ENCODE peak calls at places on chromosomes 1 and 21, in seven cellular contexts. Q is colonic mucosa, T is type B pancreatic cell, W is cardiac fibroblast, B is HFFc6, V is brain microvascular endothelial cell, L is H1. U is an unnamed sample.

GRCh38 chr1:25004355-25004754 is 74.3 kb upstream of the RUNX3 start:
- DNase-seq in V (no peak), B (no peak), Q (no peak), T (no peak), W (no peak), L (no peak), U (no peak)

GRCh38 chr1:197798492-197798891 is 23.2 kb upstream of the DENND1B start:
- DNase-seq in Q (no peak), L (no peak), B (no peak), V (no peak), W (no peak), T (no peak), U (no peak)

GRCh38 chr21:41369105-41369914 is 7.5 kb downstream of the MX2 start:
- DNase-seq in V (no peak), L (no peak), W (peak), B (no peak), T (no peak), Q (no peak), U (no peak)

GRCh38 chr1:4132525-4133308 is 232.6 kb upstream of the C1orf174 start:
- DNase-seq in B (no peak), V (no peak), T (no peak), Q (no peak), L (no peak), W (no peak), U (no peak)

GRCh38 chr1:226634156-226634588 is 85.6 kb downstream of the STUM start:
- DNase-seq in B (peak), T (no peak), Q (peak), L (peak), W (peak), V (peak), U (peak)

GRCh38 chr1:201795066-201795465 is 33.9 kb upstream of the IPO9 start:
- DNase-seq in Q (no peak), W (peak), T (no peak), L (no peak), B (peak), V (peak), U (no peak)

GRCh38 chr1:223338811-223339746 is 24.9 kb downstream of the SUSD4 start:
- DNase-seq in Q (no peak), T (peak), W (no peak), L (no peak), V (no peak), B (no peak), U (no peak)

GRCh38 chr1:24957016-24957807 is 27.1 kb upstream of the RUNX3 start:
- DNase-seq in B (no peak), L (no peak), W (no peak), Q (no peak), T (no peak), V (no peak), U (no peak)

GRCh38 chr1:27301582-27302199 is 20.3 kb upstream of the TMEM222 start:
- DNase-seq in B (no peak), Q (no peak), T (no peak), L (no peak), V (no peak), W (no peak), U (no peak)

GRCh38 chr1:204721378-204722041 is 36.0 kb upstream of the LRRN2 start:
- DNase-seq in Q (no peak), W (no peak), T (peak), L (no peak), V (no peak), B (no peak), U (no peak)

GRCh38 chr1:114088392-114089299 is 65.0 kb downstream of the SYT6 start:
- DNase-seq in Q (no peak), B (no peak), L (no peak), T (no peak), W (no peak), V (no peak), U (no peak)

GRCh38 chr1:15323989-15324866 is 77.2 kb downstream of the FHAD1 start:
- DNase-seq in V (no peak), L (no peak), B (no peak), T (no peak), W (no peak), Q (no peak), U (no peak)

GRCh38 chr1:67052741-67053534 is 1.0 kb downstream of the SLC35D1 start:
- DNase-seq in L (no peak), B (peak), T (peak), V (peak), Q (peak), W (peak), U (no peak)

GRCh38 chr1:229784834-229785233 is 158.8 kb downstream of the URB2 start:
- DNase-seq in V (no peak), Q (peak), L (no peak), B (no peak), W (no peak), T (no peak), U (no peak)

GRCh38 chr1:246161626-246162025 is 345.5 kb downstream of the SMYD3 start:
- DNase-seq in L (no peak), Q (no peak), T (no peak), V (peak), W (peak), B (peak), U (no peak)

GRCh38 chr1:89311757-89312156 is 39.1 kb upstream of the GBP5 start:
- DNase-seq in Q (no peak), B (no peak), L (peak), W (no peak), V (no peak), T (no peak), U (no peak)

GRCh38 chr1:58251415-58252073 is 295.0 kb downstream of the OMA1 start:
- DNase-seq in Q (no peak), V (no peak), W (no peak), T (no peak), B (peak), L (no peak), U (no peak)

GRCh38 chr1:50620680-50621329 is 197.6 kb upstream of the DMRTA2 start:
- DNase-seq in B (no peak), L (peak), Q (peak), W (peak), V (no peak), T (no peak), U (no peak)

GRCh38 chr1:17494114-17494729 is 45.3 kb upstream of the ARHGEF10L start:
- DNase-seq in V (peak), L (peak), W (peak), T (peak), Q (peak), B (peak), U (peak)

GRCh38 chr1:37657620-37658412 is 23.1 kb upstream of the RSPO1 start:
- DNase-seq in W (no peak), L (no peak), T (no peak), B (no peak), Q (no peak), V (no peak), U (no peak)

GRCh38 chr1:97160796-97161195 is 439.2 kb downstream of the PTBP2 start:
- DNase-seq in Q (no peak), V (no peak), B (no peak), W (peak), T (no peak), L (no peak), U (no peak)

GRCh38 chr1:33455537-33456301 is 16.7 kb upstream of the ZSCAN20 start:
- DNase-seq in W (peak), T (no peak), L (no peak), V (peak), Q (peak), B (peak), U (no peak)

GRCh38 chr1:20481158-20481617 is 4.8 kb downstream of the CAMK2N1 start:
- DNase-seq in V (no peak), L (no peak), B (no peak), T (no peak), Q (peak), W (no peak), U (no peak)

GRCh38 chr1:2853711-2854110 is 52.2 kb upstream of the TTC34 start:
- DNase-seq in B (no peak), Q (no peak), L (no peak), T (no peak), V (no peak), W (no peak), U (no peak)

GRCh38 chr1:175863291-175864050 is 120.1 kb upstream of the TNR start:
- DNase-seq in L (no peak), Q (no peak), V (no peak), B (no peak), W (no peak), T (no peak), U (no peak)

GRCh38 chr1:53557830-53558784 is 98.9 kb downstream of the DMRTB1 start:
- DNase-seq in L (no peak), B (no peak), W (no peak), Q (no peak), V (no peak), T (no peak), U (no peak)

GRCh38 chr1:26706315-26706714 is 10.5 kb downstream of the ARID1A start:
- DNase-seq in L (no peak), W (no peak), B (no peak), Q (peak), V (no peak), T (no peak), U (peak)

GRCh38 chr1:71049951-71050598 is 2.5 kb upstream of the PTGER3 start:
- DNase-seq in L (no peak), V (peak), T (no peak), B (peak), W (peak), Q (peak), U (no peak)

GRCh38 chr1:111656093-111657017 is 36.8 kb downstream of the RAP1A start:
- DNase-seq in Q (peak), L (no peak), V (peak), T (no peak), B (peak), W (peak), U (no peak)

GRCh38 chr1:161096015-161096414 is 2.1 kb upstream of the KLHDC9 start:
- DNase-seq in W (no peak), T (no peak), V (no peak), B (no peak), Q (no peak), L (no peak), U (no peak)

GRCh38 chr1:161099090-161099802 is 1.1 kb downstream of the KLHDC9 start:
- DNase-seq in T (no peak), Q (no peak), V (no peak), L (no peak), B (no peak), W (no peak), U (no peak)

GRCh38 chr1:161096514-161096913 is 1.6 kb upstream of the KLHDC9 start:
- DNase-seq in V (no peak), W (peak), B (no peak), Q (no peak), T (no peak), L (no peak), U (no peak)

GRCh38 chr1:161100534-161100933 is 2.4 kb downstream of the KLHDC9 start:
- DNase-seq in W (no peak), B (no peak), Q (no peak), L (no peak), T (no peak), V (no peak), U (no peak)

DNA sequence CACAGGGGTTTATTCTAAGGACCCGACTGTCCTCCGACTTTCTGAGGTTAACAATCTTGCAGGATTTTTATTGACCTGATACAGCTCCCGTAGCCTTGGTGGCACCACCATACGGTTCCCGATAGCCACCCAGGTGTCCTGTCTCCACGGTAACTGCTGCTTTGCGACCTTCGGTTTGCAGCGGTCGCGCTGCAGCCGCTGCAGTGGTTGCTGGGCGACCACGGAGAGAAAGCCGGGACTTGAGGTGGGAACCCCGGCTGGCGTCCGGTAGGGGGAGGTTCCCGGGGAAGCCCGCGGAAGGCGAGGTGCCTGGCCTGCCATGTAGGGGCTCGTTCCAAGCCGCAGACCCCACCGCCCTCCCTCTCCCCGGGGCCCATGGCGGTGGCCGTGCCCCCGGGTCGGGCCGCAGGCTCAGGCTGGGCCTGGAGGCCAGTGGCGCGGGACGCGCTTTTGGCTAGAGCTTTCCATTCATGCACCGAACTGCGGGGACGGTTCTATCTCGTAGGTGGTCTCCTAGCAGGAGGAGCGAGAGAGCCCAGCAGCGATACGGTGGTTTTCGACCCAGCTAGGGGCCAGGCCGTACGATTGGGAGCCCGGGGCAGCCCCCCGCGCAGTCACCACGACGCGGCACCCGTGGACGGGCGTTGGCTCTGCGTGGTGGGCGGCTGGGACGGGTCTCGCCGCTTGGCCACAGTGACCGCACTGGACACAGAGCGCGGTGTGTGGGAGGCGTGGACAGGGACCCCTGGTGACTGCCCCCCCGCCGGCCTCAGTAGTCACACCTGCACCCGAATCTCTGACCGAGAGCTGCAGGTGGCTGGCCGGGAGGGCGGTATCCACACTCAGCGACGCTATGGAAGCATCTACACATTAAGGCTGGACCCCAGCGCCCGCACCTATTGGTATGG is at the start of gene KLHDC9:
- DNase-seq in W (peak), V (peak), L (peak), T (peak), Q (peak), B (peak), U (peak)
- TF ChIP-seq CTCF in W (no peak), V (peak), L (no peak), T (no peak), Q (no peak), B (no peak), U (no peak)

GRCh38 chr1:35340519-35340918 is 72.0 kb downstream of the ZMYM4 start:
- DNase-seq in W (no peak), B (no peak), L (no peak), T (no peak), V (no peak), Q (no peak), U (no peak)

GRCh38 chr1:35350872-35351271 is 82.4 kb downstream of the ZMYM4 start:
- DNase-seq in V (no peak), L (no peak), B (no peak), W (no peak), T (no peak), Q (no peak), U (no peak)

GRCh38 chr1:35345439-35345981 is 77.0 kb downstream of the ZMYM4 start:
- DNase-seq in V (no peak), T (no peak), W (peak), Q (no peak), L (no peak), B (no peak), U (no peak)
- TF ChIP-seq CTCF in V (no peak), T (peak), W (no peak), Q (no peak), L (peak), B (no peak), U (no peak)

DNA sequence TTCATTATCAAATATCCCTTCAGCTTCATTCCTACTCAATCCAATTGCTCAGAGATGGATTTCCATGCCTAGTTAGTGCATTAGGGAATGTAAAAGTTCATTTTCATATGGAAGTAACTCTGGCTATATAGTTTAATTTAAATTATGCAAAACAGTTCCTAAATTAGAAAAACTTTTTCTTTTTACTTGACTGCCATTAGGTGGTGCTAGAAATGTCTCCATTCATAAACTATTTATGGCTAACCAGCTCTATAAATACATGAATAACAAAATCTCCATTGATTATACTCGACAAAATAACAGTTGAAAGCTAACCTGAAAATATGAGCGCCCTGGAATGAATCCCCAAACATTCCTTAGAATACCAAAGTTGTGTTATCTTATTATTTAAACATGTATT is 311.4 kb downstream of the USH2A start:
- DNase-seq in B (peak), Q (no peak), L (no peak), T (no peak), V (no peak), W (peak), U (no peak)
- TF ChIP-seq CTCF in B (peak), Q (no peak), L (no peak), T (peak), V (peak), W (no peak), U (peak)

GRCh38 chr1:152003846-152004442 is 10.3 kb upstream of the S100A10 start:
- DNase-seq in V (no peak), B (peak), Q (no peak), L (no peak), W (no peak), T (no peak), U (no peak)
- TF ChIP-seq CTCF in V (peak), B (peak), Q (no peak), L (peak), W (no peak), T (peak), U (no peak)

GRCh38 chr1:219990782-219991510 is 55.4 kb downstream of the EPRS1 start:
- DNase-seq in W (peak), T (no peak), L (no peak), Q (no peak), V (no peak), B (peak), U (no peak)
- TF ChIP-seq CTCF in W (peak), T (peak), L (no peak), Q (peak), V (peak), B (peak), U (peak)

GRCh38 chr1:117216718-117217117 is 6.0 kb upstream of the VTCN1 start:
- DNase-seq in T (no peak), V (no peak), B (no peak), W (no peak), L (no peak), Q (no peak), U (peak)

GRCh38 chr1:117215019-117215418 is 4.3 kb upstream of the VTCN1 start:
- DNase-seq in W (no peak), B (no peak), L (no peak), Q (no peak), T (no peak), V (no peak), U (no peak)

GRCh38 chr1:117210831-117211261 is at the start of gene VTCN1:
- DNase-seq in W (no peak), Q (no peak), V (no peak), B (no peak), T (no peak), L (no peak), U (peak)

GRCh38 chr1:117213046-117213445 is 2.3 kb upstream of the VTCN1 start:
- DNase-seq in B (no peak), Q (no peak), V (no peak), L (no peak), W (no peak), T (no peak), U (peak)

DNA sequence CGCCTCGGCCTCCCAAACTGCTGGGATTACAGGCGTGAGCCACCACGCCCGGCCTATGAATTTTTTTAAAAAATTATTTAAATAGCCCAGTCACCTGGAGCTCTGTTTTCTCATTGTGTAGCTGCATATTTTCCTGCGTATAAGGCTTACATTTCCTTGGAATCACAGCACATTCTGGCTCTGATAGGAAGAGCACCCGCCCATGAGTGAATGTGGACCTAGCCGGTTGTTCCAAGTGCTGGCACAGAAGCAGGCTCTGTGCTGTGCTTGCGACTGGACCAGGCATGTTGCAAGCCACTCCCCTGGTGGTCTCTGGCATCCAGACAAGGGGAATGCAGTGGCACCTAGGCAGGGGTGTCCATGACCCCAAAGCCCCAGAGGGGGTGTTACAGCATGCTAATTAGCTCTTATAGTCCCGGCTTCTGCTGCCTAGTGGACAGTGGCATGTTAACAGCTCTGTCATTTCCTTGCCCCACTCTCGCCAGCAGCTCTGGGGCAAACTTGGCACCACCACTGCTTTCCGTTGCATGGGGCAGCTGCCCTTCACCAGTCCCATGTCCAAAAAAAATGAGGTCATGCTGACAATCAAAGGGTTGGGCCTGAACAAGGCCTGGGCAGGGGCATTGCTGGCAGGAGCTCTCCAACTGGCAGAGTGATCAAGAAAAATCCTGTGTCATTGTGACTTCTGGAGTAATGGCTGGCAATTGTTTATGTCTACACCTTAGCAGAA is 5.2 kb upstream of the VTCN1 start:
- DNase-seq in Q (no peak), V (no peak), L (no peak), W (no peak), T (no peak), B (no peak), U (peak)
- TF ChIP-seq CTCF in Q (no peak), V (no peak), L (no peak), W (no peak), T (no peak), B (no peak), U (no peak)

DNA sequence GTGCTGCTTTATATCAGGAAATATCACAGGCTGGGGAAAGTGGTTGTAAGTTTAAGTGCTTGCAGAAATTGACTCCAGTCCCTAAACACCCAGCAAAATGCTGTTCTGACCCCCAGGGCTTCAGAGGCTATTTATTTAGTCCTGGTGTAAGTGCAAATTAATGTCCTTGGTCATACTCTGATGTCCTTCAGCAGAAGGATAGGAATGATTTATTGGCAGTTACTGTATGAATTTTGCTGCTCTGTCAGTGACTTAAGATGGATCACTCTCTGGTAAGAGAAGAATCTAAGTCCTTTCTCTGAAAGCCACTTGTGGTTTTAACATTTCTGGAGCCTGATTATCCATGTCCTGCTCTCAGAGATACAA is 21.9 kb downstream of the FAM20B start:
- DNase-seq in L (no peak), Q (no peak), W (no peak), T (no peak), B (no peak), V (no peak), U (no peak)
- TF ChIP-seq CTCF in L (no peak), Q (no peak), W (no peak), T (no peak), B (no peak), V (no peak), U (no peak)

GRCh38 chr1:95096218-95096841 is 20.8 kb upstream of the TLCD4 start:
- DNase-seq in W (no peak), V (no peak), Q (no peak), B (no peak), L (no peak), T (no peak), U (no peak)
- TF ChIP-seq CTCF in W (no peak), V (no peak), Q (no peak), B (no peak), L (no peak), T (no peak), U (no peak)

U was measured in osteocyte.